ENCODE peak calls at places on chromosome 6, in eight cellular contexts. Y is CD8-positive, alpha-beta memory T cell; D is SJSA1; E is OCI-LY7; L is A549; X is right lobe of liver; Q is PC-9; I is cardiac muscle cell. M is an unnamed sample.

GRCh38 chr6:143698759-143699750 is 21.3 kb downstream of the PHACTR2 start:
- DNase-seq in Y (no peak), D (no peak), E (no peak), L (no peak), X (no peak), Q (no peak), I (no peak), M (no peak)

GRCh38 chr6:11773013-11773412 is 5.6 kb downstream of the ADTRP start:
- DNase-seq in Y (no peak), D (no peak), E (no peak), L (no peak), X (no peak), Q (no peak), I (no peak), M (no peak)

GRCh38 chr6:13563009-13563408 is 11.4 kb upstream of the SIRT5 start:
- DNase-seq in Y (no peak), D (no peak), E (no peak), L (no peak), X (no peak), Q (no peak), I (no peak), M (no peak)

GRCh38 chr6:129046526-129046925 is 163.6 kb downstream of the LAMA2 start:
- DNase-seq in Y (no peak), D (no peak), E (no peak), L (no peak), X (no peak), Q (no peak), I (no peak), M (no peak)

GRCh38 chr6:44439270-44440045 is 52.0 kb downstream of the CDC5L start:
- DNase-seq in Y (no peak), D (no peak), E (no peak), L (no peak), X (no peak), Q (no peak), I (peak; percentile 80), M (no peak)

GRCh38 chr6:41894366-41895299 is 542 bp downstream of the USP49 start:
- DNase-seq in Y (no peak), D (peak; percentile 15), E (no peak), L (no peak), X (no peak), Q (peak; percentile 3), I (peak; percentile 19), M (no peak)

GRCh38 chr6:146337376-146337775 is 206.3 kb upstream of the RAB32 start:
- DNase-seq in Y (no peak), D (no peak), E (no peak), L (no peak), X (no peak), Q (no peak), I (peak; percentile 28), M (no peak)

GRCh38 chr6:111721677-111722219 is 116.1 kb upstream of the TRAF3IP2 start:
- DNase-seq in Y (peak; percentile 45), D (peak; percentile 26), E (peak; percentile 55), L (peak; percentile 20), X (no peak), Q (no peak), I (peak; percentile 72), M (no peak)

GRCh38 chr6:53327017-53327395 is 21.7 kb downstream of the ELOVL5 start:
- DNase-seq in Y (no peak), D (no peak), E (no peak), L (no peak), X (no peak), Q (no peak), I (no peak), M (no peak)

GRCh38 chr6:68296126-68296525 is 339.0 kb upstream of the ADGRB3 start:
- DNase-seq in Y (no peak), D (no peak), E (no peak), L (no peak), X (no peak), Q (no peak), I (peak; percentile 25), M (no peak)

GRCh38 chr6:11288065-11288464 is 55.6 kb upstream of the NEDD9 start:
- DNase-seq in Y (no peak), D (no peak), E (no peak), L (no peak), X (no peak), Q (no peak), I (no peak), M (no peak)

GRCh38 chr6:28643017-28643740 is 117.5 kb downstream of the GPX5 start:
- DNase-seq in Y (no peak), D (peak; percentile 54), E (no peak), L (peak; percentile 87), X (no peak), Q (peak; percentile 61), I (peak; percentile 73), M (no peak)

GRCh38 chr6:132797975-132798819 is at the start of gene SLC18B1:
- DNase-seq in Y (peak; percentile 59), D (peak; percentile 54), E (peak; percentile 54), L (no peak), X (peak; percentile 72), Q (peak; percentile 70), I (peak; percentile 44), M (peak; percentile 73)

GRCh38 chr6:96499781-96500180 is 21.8 kb upstream of the UFL1 start:
- DNase-seq in Y (peak; percentile 70), D (no peak), E (peak; percentile 64), L (no peak), X (no peak), Q (no peak), I (no peak), M (no peak)

GRCh38 chr6:169803291-169803811 is 51.9 kb downstream of the ERMARD start:
- DNase-seq in Y (peak; percentile 30), D (no peak), E (peak; percentile 64), L (no peak), X (no peak), Q (no peak), I (peak; percentile 33), M (no peak)

GRCh38 chr6:290111-290932 is 2.0 kb upstream of the DUSP22 start:
- DNase-seq in Y (no peak), D (no peak), E (peak; percentile 56), L (no peak), X (no peak), Q (no peak), I (no peak), M (no peak)

GRCh38 chr6:52249078-52249477 is 4.8 kb upstream of the IL17F start:
- DNase-seq in Y (no peak), D (no peak), E (no peak), L (no peak), X (no peak), Q (no peak), I (no peak), M (no peak)
- H3K27ac ChIP-seq in Y (no peak overlapping the region), D (no peak overlapping the region), E (no peak overlapping the region), L (no peak overlapping the region), X (no peak overlapping the region), Q (no peak overlapping the region), I (no peak overlapping the region), M (no peak overlapping the region)

DNA sequence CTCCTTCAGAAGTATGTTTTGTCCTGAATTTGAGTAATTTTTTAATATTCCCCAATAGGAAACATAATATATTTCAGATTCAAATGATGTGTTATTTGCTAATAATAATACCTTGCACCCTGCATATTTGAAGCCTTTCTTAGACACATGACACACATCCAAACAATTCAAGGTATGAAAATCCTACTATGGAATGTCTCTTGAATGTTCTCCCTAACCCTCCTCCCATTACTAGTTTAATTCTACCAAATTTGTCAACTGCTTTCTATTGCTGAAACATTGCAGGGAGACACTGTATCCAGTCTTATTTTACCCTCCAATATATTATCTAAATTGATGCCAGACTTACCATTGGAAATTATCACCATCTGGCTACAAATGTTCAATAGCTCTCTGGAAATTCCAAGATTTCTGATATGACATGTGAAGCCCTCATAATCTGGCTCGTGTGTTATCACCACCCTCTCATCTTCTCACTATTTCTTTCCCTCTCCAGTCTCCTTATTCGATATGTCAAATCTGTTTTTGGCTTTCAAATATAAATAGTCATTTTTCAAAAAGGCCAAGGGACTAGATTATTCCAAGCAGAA is 1027.3 kb upstream of the CITED2 start:
- DNase-seq in Y (no peak), D (peak; percentile 21), E (no peak), L (no peak), X (no peak), Q (no peak), I (peak; percentile 5), M (no peak)
- H3K27ac ChIP-seq in Y (no peak overlapping the region), D (peak overlapping the region; percentile 12), E (no peak overlapping the region), L (no peak overlapping the region), X (no peak overlapping the region), Q (no peak overlapping the region), I (no peak overlapping the region), M (no peak overlapping the region)

GRCh38 chr6:140203611-140204553 is 829.4 kb upstream of the CITED2 start:
- DNase-seq in Y (no peak), D (peak; percentile 75), E (no peak), L (no peak), X (no peak), Q (no peak), I (peak; percentile 55), M (no peak)

GRCh38 chr6:140201787-140202458 is 827.5 kb upstream of the CITED2 start:
- DNase-seq in Y (no peak), D (no peak), E (no peak), L (no peak), X (no peak), Q (no peak), I (no peak), M (no peak)

GRCh38 chr6:140205795-140206593 is 831.5 kb upstream of the CITED2 start:
- DNase-seq in Y (no peak), D (no peak), E (no peak), L (no peak), X (no peak), Q (no peak), I (no peak), M (no peak)

GRCh38 chr6:140208286-140208685 is 833.8 kb upstream of the CITED2 start:
- DNase-seq in Y (no peak), D (no peak), E (no peak), L (no peak), X (no peak), Q (no peak), I (no peak), M (no peak)

GRCh38 chr6:140202964-140203363 is 828.5 kb upstream of the CITED2 start:
- DNase-seq in Y (no peak), D (no peak), E (no peak), L (no peak), X (no peak), Q (no peak), I (no peak), M (no peak)
- H3K27ac ChIP-seq in Y (no peak overlapping the region), D (peak overlapping the region; percentile 54), E (no peak overlapping the region), L (no peak overlapping the region), X (no peak overlapping the region), Q (no peak overlapping the region), I (no peak overlapping the region), M (no peak overlapping the region)

DNA sequence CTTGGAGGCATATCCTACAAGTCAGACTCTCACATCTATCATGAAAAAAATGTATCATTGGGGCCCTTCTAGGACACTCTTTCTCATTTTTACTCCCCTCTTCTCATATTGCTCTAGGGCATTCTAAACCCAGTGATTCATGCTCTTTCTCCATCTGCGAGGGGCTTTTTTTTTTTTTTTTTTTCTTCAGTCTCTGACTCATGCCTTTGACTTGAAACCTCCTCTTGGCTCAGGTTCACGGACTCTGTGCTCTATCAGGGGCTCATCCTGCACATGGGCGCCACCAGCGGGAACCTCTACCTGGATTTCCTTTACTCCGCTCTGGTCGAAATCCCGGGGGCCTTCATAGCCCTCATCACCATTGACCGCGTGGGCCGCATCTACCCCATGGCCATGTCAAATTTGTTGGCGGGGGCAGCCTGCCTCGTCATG is 17.8 kb downstream of the SLC22A1 start:
- DNase-seq in Y (no peak), D (peak; percentile 47), E (no peak), L (peak; percentile 62), X (no peak), Q (peak; percentile 8), I (peak; percentile 85), M (no peak)
- H3K27ac ChIP-seq in Y (no peak overlapping the region), D (no peak overlapping the region), E (no peak overlapping the region), L (peak overlapping the region; percentile 75), X (peak overlapping the region; percentile 30), Q (peak overlapping the region; percentile 82), I (no peak overlapping the region), M (peak overlapping the region; percentile 56)

GRCh38 chr6:36597775-36598174 is 3.6 kb downstream of the SRSF3 start:
- DNase-seq in Y (no peak), D (no peak), E (no peak), L (no peak), X (no peak), Q (no peak), I (no peak), M (peak; percentile 45)
- H3K27ac ChIP-seq in Y (no peak overlapping the region), D (no peak overlapping the region), E (no peak overlapping the region), L (no peak overlapping the region), X (no peak overlapping the region), Q (peak overlapping the region; percentile 48), I (peak overlapping the region; percentile 18), M (no peak overlapping the region)

M was measured in adrenal gland.